ENCODE peak calls at places on chromosome 12, in four cellular contexts. Z is HL-60, C is stomach, B is breast epithelium. O is an unnamed sample.

GRCh38 chr12:104280703-104281458 is 22.7 kb upstream of the EID3 start:
- DNase-seq in B (no peak), Z (no peak), C (no peak), O (no peak)

GRCh38 chr12:112031472-112031871 is 18.2 kb downstream of the ERP29 start:
- DNase-seq in C (no peak), B (no peak), Z (no peak), O (no peak)

GRCh38 chr12:50626026-50626425 is 121.2 kb downstream of the DIP2B start:
- DNase-seq in C (no peak), Z (no peak), B (no peak), O (no peak)

GRCh38 chr12:39574378-39574777 is 45.2 kb downstream of the ABCD2 start:
- DNase-seq in Z (no peak), C (no peak), B (no peak), O (no peak)

GRCh38 chr12:94089891-94090290 is 58.5 kb upstream of the PLXNC1 start:
- DNase-seq in B (no peak), C (no peak), Z (no peak), O (no peak)

GRCh38 chr12:24596768-24597388 is 352.0 kb downstream of the BCAT1 start:
- DNase-seq in C (no peak), Z (no peak), B (no peak), O (peak)

GRCh38 chr12:44972746-44973421 is 78.0 kb downstream of the DBX2 start:
- DNase-seq in C (no peak), B (no peak), Z (no peak), O (no peak)

GRCh38 chr12:57632369-57632897 is 568 bp downstream of the B4GALNT1 start:
- DNase-seq in Z (no peak), C (no peak), B (no peak), O (no peak)

GRCh38 chr12:128823216-128823915 is 392 bp downstream of the SLC15A4 start:
- DNase-seq in Z (no peak), C (no peak), B (no peak), O (no peak)

GRCh38 chr12:28611115-28611435 is 420.8 kb downstream of the CCDC91 start:
- DNase-seq in B (no peak), Z (no peak), C (no peak), O (no peak)

GRCh38 chr12:41034686-41035085 is 153.4 kb upstream of the PDZRN4 start:
- DNase-seq in B (no peak), C (no peak), Z (no peak), O (no peak)

GRCh38 chr12:13816394-13816793 is 165.0 kb downstream of the GRIN2B start:
- DNase-seq in C (no peak), B (no peak), Z (no peak), O (no peak)

GRCh38 chr12:73421832-73422231 is 1115.8 kb upstream of the ATXN7L3B start:
- DNase-seq in C (no peak), Z (no peak), B (no peak), O (no peak)

GRCh38 chr12:93025145-93026103 is 96.3 kb upstream of the EEA1 start:
- DNase-seq in B (no peak), C (no peak), Z (peak), O (peak)

GRCh38 chr12:50099302-50100008 is 4.4 kb upstream of the GPD1 start:
- DNase-seq in C (no peak), Z (no peak), B (no peak), O (no peak)

GRCh38 chr12:48286665-48287064 is 64.1 kb downstream of the ZNF641 start:
- DNase-seq in Z (no peak), B (no peak), C (no peak), O (no peak)

GRCh38 chr12:105641742-105642141 is 311.3 kb downstream of the C12orf75 start:
- DNase-seq in C (no peak), Z (no peak), B (no peak), O (no peak)

GRCh38 chr12:76020281-76020680 is 11.3 kb downstream of the PHLDA1 start:
- DNase-seq in B (peak), Z (no peak), C (peak), O (no peak)

GRCh38 chr12:107748472-107748871 is 12.5 kb downstream of the PRDM4 start:
- DNase-seq in C (no peak), B (no peak), Z (no peak), O (no peak)

GRCh38 chr12:54879132-54879531 is 24.8 kb downstream of the MUCL1 start:
- DNase-seq in C (no peak), Z (peak), B (no peak), O (no peak)

GRCh38 chr12:12214635-12215131 is 52.2 kb downstream of the LRP6 start:
- DNase-seq in B (no peak), C (no peak), Z (no peak), O (no peak)

GRCh38 chr12:28172434-28173030 is 17.7 kb upstream of the CCDC91 start:
- DNase-seq in Z (no peak), C (peak), B (no peak), O (peak)

GRCh38 chr12:132352896-132353800 is 23.8 kb upstream of the GALNT9 start:
- DNase-seq in B (no peak), Z (no peak), C (no peak), O (no peak)

GRCh38 chr12:57864382-57864781 is 17.9 kb upstream of the CTDSP2 start:
- DNase-seq in B (no peak), C (no peak), Z (no peak), O (no peak)

GRCh38 chr12:107304588-107305532 is 211.5 kb upstream of the CRY1 start:
- DNase-seq in B (no peak), C (no peak), Z (no peak), O (no peak)

GRCh38 chr12:52260351-52261210 is 13.9 kb upstream of the KRT86 start:
- DNase-seq in B (no peak), C (no peak), Z (no peak), O (no peak)

GRCh38 chr12:49030714-49031572 is 12.4 kb upstream of the PRKAG1 start:
- DNase-seq in Z (no peak), B (no peak), C (no peak), O (no peak)

GRCh38 chr12:57861967-57862366 is 15.4 kb upstream of the CTDSP2 start:
- DNase-seq in C (no peak), Z (no peak), B (no peak), O (no peak)

GRCh38 chr12:76927170-76927784 is 48.5 kb upstream of the CSRP2 start:
- DNase-seq in Z (no peak), C (peak), B (no peak), O (no peak)

GRCh38 chr12:74816398-74817175 is 279.0 kb downstream of the ATXN7L3B start:
- DNase-seq in Z (no peak), C (no peak), B (no peak), O (no peak)

GRCh38 chr12:89357297-89357730 is 5.0 kb upstream of the DUSP6 start:
- DNase-seq in C (no peak), Z (no peak), B (no peak), O (no peak)

GRCh38 chr12:132170637-132171292 is 26.5 kb downstream of the NOC4L start:
- DNase-seq in Z (no peak), C (no peak), B (no peak), O (no peak)

GRCh38 chr12:109900752-109901580 is 892 bp downstream of the TCHP start:
- DNase-seq in B (no peak), Z (no peak), C (no peak), O (no peak)

GRCh38 chr12:42409471-42409870 is 83.5 kb downstream of the PPHLN1 start:
- DNase-seq in C (no peak), B (no peak), Z (no peak), O (no peak)
- TF ChIP-seq POLR2AphosphoS5 in C (no peak), B (no peak), Z (no peak), O (no peak)

DNA sequence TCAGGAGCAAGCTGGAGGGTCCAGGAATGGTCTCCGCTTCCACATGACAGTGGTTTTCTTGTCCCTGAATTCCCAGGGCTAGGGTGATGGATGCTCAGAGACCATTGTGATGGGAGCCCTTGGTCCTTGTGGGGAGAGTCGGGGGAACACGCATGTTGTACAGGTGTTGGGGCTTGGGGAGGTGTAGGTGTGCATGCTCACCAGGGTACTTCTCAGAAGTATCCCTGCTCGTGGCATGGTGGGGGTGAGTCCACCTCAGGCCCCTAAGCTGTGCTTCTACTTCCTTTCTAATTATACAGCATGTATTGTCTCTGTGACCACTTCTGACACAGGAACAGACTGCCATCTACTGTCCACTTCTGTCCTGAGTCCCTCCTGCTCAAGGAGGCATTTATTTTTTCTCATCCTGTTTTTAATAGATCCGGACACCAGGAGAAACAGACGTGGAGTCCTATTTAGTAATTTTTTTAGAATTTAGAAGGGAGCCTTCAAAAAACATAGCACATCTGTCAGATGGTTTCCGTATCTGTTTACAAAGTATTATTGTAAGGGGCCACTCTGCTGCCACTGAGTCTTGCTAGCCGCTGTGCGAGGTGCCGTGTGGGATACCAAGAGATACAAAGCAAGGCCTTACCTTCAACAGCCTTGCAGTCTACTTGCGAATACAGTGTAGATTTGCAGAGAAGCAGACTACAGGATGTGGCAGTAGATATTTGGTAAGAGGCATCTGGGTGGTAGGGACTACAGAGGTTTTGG is 10.5 kb downstream of the NTF3 start:
- DNase-seq in Z (no peak), C (no peak), B (no peak), O (no peak)
- TF ChIP-seq CTCF in Z (no peak), C (peak), B (peak), O (peak)

GRCh38 chr12:102062419-102062806 is 622 bp upstream of the WASHC3 start:
- DNase-seq in B (no peak), Z (no peak), C (no peak), O (no peak)
- H3K4me3 ChIP-seq in B (peak), Z (no peak), C (peak), O (peak)

GRCh38 chr12:121628037-121628436 is 1.7 kb downstream of the ORAI1 start:
- DNase-seq in C (peak), B (no peak), Z (no peak), O (no peak)

GRCh38 chr12:121628536-121628935 is 2.2 kb downstream of the ORAI1 start:
- DNase-seq in B (no peak), C (no peak), Z (no peak), O (no peak)

GRCh38 chr12:121630791-121631190 is 4.5 kb downstream of the ORAI1 start:
- DNase-seq in Z (no peak), B (no peak), C (no peak), O (no peak)

GRCh38 chr12:121626087-121626852 is at the start of gene ORAI1:
- DNase-seq in B (peak), C (peak), Z (peak), O (no peak)

DNA sequence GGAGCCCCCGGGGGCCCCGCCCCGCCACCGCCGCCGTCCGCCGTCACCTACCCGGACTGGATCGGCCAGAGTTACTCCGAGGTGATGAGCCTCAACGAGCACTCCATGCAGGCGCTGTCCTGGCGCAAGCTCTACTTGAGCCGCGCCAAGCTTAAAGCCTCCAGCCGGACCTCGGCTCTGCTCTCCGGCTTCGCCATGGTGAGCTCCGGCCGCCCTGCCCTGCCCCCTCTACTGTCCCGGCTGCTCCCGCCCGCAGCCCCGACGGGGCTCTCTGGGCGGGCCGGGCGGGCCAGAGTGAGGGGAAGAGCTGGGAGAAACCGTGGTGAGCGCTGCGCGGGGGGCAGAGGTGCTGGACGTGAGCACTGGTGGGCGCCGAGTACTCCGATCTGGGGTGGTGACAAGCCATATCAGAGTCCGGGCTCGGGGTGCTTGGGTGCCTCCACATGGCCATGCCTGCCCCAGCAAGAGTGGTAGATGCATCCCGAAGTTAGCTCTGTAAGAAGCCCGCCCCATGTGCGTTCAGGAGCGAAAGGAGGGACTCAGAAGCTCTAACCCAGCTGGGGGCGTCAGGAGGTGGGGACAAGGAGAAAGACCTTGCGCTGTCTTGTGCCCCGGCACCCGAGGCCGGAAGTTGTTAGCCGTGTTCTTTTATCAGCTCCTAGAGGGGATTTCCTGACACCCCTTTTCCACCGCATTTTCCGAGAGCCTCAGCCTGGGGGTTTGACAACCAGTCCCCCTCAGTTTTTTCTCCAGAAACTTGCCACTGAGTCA is 708 bp downstream of the ORAI1 start:
- DNase-seq in B (peak), Z (peak), C (peak), O (no peak)
- TF ChIP-seq POLR2AphosphoS5 in B (no peak), Z (peak), C (no peak), O (peak)